ENCODE peak calls at places on chromosomes 13 and 19, in four cellular contexts. T is HL-60, G is K562, W is GM12878. L is an unnamed sample.

GRCh38 chr13:41075034-41075433 is 13.7 kb downstream of the WBP4 start:
- DNase-seq in G (peak), T (no peak), W (no peak), L (no peak)

GRCh38 chr13:22757530-22758120 is 423.2 kb upstream of the SGCG start:
- DNase-seq in T (no peak), G (no peak), W (no peak), L (no peak)

GRCh38 chr19:17079710-17080440 is 4.3 kb downstream of the MYO9B start:
- DNase-seq in T (no peak), W (peak), G (no peak), L (peak)

GRCh38 chr19:34096020-34096915 is 76.0 kb upstream of the LSM14A start:
- DNase-seq in G (peak), T (no peak), W (no peak), L (no peak)

GRCh38 chr19:55206664-55207500 is 2.4 kb downstream of the PTPRH start:
- DNase-seq in G (peak), W (no peak), T (no peak), L (no peak)

GRCh38 chr19:32674153-32674958 is 624 bp downstream of the ANKRD27 start:
- DNase-seq in T (no peak), G (no peak), W (no peak), L (peak)

GRCh38 chr13:32537580-32538233 is 888 bp downstream of the N4BP2L2 start:
- DNase-seq in T (peak), W (no peak), G (peak), L (no peak)

GRCh38 chr13:73390100-73390499 is 331.3 kb downstream of the KLF5 start:
- DNase-seq in G (no peak), W (no peak), T (no peak), L (no peak)

GRCh38 chr13:51689597-51689996 is 105.3 kb downstream of the WDFY2 start:
- DNase-seq in T (no peak), W (no peak), G (no peak), L (no peak)

GRCh38 chr19:42067315-42067888 is 2.6 kb downstream of the GRIK5 start:
- DNase-seq in G (no peak), W (no peak), T (no peak), L (no peak)
- TF ChIP-seq SPI1 in G (no peak), W (no peak), T (no peak), L (no peak)

DNA sequence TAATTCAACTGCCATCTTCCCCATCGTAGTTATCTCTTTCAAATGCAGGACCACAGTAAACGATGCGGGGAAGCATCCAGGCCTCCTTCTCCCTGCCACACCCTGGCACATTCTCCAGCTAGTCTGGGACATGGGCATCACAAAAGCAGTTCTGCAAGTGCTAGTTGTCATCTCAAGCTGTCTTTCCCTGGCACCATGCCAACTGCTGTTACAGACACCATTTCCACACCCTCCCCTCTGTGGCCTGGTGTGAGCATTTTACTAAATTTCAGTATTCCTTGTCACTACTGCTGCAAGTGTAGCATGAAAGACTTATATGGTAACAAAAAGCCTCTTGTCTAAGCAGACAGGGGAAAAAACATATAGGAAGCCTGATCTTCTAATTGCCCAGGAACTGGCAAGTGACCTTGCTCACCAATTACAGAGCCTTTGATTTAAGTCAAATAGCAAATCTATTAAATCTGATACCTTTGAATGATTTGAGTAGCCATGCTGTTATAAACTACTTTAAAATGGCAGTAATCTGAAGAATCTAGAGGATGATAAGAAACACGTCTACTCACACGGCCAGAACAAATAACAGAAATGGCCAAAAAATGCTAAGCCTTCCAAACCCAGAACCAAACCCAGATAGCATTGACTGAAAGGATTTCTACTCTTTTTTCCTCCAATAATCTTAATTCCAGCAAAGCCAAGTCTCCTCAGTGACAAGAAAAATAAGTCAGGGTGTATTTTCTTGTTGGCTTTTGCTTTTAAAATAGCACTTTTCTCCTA is 179.0 kb downstream of the NUFIP1 start:
- DNase-seq in T (no peak), W (no peak), G (no peak), L (no peak)
- TF ChIP-seq SPI1 in T (no peak), W (no peak), G (no peak), L (no peak)

GRCh38 chr19:5038631-5039271 is 69.8 kb downstream of the KDM4B start:
- DNase-seq in G (peak), T (peak), W (no peak), L (no peak)
- TF ChIP-seq SPI1 in G (no peak), T (peak), W (no peak), L (no peak)

GRCh38 chr19:21604941-21605548 is 99.6 kb downstream of the ZNF429 start:
- DNase-seq in W (no peak), G (no peak), T (no peak), L (no peak)
- TF ChIP-seq SPI1 in W (no peak), G (no peak), T (no peak), L (no peak)

GRCh38 chr19:14563989-14564650 is 7.7 kb downstream of the NDUFB7 start:
- DNase-seq in T (no peak), G (peak), W (no peak), L (peak)
- TF ChIP-seq SPI1 in T (no peak), G (no peak), W (no peak), L (no peak)

DNA sequence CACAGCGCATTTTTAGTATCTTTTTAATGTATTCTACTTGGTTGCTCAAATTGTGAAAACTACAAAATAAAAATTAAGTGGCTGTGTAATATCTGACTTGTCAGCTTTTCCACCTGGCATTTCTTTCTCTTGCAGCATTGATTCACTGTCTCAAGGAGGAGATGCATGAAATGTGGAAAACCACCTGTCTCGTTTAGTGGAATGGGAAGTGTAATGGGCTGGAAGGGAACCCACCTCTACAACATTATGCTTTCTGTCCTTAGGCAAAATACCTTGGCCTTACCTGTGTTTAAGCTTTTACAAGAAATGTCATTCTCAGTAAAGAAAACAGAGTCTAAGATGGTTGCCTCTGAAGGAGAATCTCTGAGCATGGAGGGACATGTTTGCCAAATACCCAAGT is 67.8 kb downstream of the FAM216B start:
- DNase-seq in G (no peak), W (no peak), T (no peak), L (no peak)
- TF ChIP-seq SPI1 in G (no peak), W (no peak), T (no peak), L (no peak)

DNA sequence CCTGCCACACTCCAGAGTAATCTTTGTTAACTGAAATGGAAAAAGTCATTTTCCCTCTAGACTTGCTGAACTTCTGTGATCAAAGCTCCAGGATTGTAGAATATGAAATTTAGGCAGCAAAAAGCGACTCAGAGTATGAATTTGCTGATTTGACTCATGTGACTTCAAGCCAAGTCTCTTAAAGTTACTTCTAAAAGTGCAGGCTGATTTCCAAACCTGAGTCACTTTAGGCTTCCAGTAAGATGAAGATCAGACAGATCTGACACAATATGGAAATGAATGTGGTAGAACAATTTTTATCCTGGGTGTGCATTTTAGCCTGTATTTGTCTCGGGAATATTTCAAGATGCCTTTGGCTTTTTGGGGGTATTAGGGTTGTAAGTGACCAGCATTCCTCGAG is 151.0 kb upstream of the TMTC4 start:
- DNase-seq in W (no peak), G (no peak), T (no peak), L (no peak)
- TF ChIP-seq SPI1 in W (no peak), G (no peak), T (no peak), L (no peak)

DNA sequence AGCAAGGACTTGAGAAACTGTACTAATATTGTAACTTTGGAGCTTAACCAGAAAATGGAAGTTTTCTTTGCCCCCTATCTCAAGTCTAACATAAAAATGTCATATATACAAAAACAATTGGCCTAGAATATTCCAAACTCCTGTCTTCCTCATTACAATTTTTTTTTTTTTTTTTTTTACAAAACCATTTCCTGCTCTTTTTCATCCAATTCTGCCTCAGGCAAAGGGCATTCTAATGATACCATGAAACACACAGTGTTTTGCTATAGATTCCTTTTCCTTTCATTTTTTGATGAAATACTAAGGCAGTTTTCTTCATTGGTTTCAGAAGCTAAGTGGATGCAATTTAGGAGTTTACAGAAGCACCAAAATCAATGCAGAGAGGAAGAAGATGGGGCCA is 119.7 kb downstream of the LHFPL6 start:
- DNase-seq in G (no peak), W (no peak), T (no peak), L (no peak)
- TF ChIP-seq SPI1 in G (no peak), W (no peak), T (no peak), L (no peak)

GRCh38 chr13:105016266-105016665 is 1519.2 kb downstream of the EFNB2 start:
- DNase-seq in T (no peak), G (no peak), W (no peak), L (no peak)

DNA sequence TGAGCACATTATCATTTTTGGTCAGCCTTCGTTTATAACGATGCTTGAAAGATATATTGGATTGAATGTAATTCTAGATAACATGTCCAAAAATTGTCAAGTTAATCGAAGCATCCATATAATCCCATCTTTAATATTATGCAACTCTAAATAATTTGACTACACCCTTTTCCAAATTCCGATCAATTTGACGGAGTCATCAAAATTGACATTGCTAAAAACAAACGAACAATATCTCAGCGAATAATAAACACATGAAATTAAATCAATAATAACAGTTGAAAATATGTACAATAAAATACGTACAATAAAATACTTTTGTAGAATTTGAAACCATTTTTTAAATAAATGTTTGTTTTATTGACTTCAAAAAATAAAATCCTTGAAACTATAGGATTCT is 1516.4 kb downstream of the EFNB2 start:
- DNase-seq in W (no peak), T (no peak), G (no peak), L (no peak)
- TF ChIP-seq SPI1 in W (no peak), T (no peak), G (no peak), L (no peak)

GRCh38 chr13:44303681-44304432 is 69.8 kb upstream of the SERP2 start:
- DNase-seq in W (no peak), G (no peak), T (no peak), L (no peak)
- TF ChIP-seq SPI1 in W (no peak), G (no peak), T (no peak), L (no peak)